ENCODE peak calls at places on chromosome 4, in four cellular contexts. O is H1, G is adrenal gland, Y is ovary. B is an unnamed sample. For H3K36me3 and H3K27me3, the result is how much of the 10 kb centered on the place peaks cover.

GRCh38 chr4:147589586-147589985 is 27.6 kb upstream of the TMEM184C start:
- DNase-seq in O (no peak), G (no peak), Y (peak), B (no peak)

GRCh38 chr4:3393171-3393570 is 48.6 kb upstream of the HGFAC start:
- DNase-seq in O (no peak), G (no peak), Y (no peak), B (no peak)

GRCh38 chr4:164116286-164116685 is 621.8 kb downstream of the TMA16 start:
- DNase-seq in O (no peak), G (no peak), Y (no peak), B (no peak)

GRCh38 chr4:13626492-13627184 is 887 bp downstream of the BOD1L1 start:
- DNase-seq in O (no peak), G (no peak), Y (no peak), B (no peak)

GRCh38 chr4:10582059-10582686 is 102.4 kb downstream of the CLNK start:
- DNase-seq in O (no peak), G (peak), Y (peak), B (peak)

GRCh38 chr4:101279377-101279871 is 67.9 kb downstream of the PPP3CA start:
- DNase-seq in O (no peak), G (peak), Y (peak), B (peak)

GRCh38 chr4:8652181-8653078 is 59.9 kb downstream of the CPZ start:
- DNase-seq in O (no peak), G (no peak), Y (peak), B (no peak)

GRCh38 chr4:3122081-3122563 is 47.6 kb downstream of the HTT start:
- DNase-seq in O (no peak), G (no peak), Y (no peak), B (no peak)

GRCh38 chr4:47135210-47135609 is 103.8 kb downstream of the GABRB1 start:
- DNase-seq in O (no peak), G (no peak), Y (no peak), B (no peak)

GRCh38 chr4:158821228-158822009 is 52.6 kb downstream of the FNIP2 start:
- DNase-seq in O (no peak), G (no peak), Y (no peak), B (no peak)

GRCh38 chr4:28462766-28463165 is 1602.1 kb downstream of the STIM2 start:
- DNase-seq in O (no peak), G (no peak), Y (no peak), B (no peak)

GRCh38 chr4:17059192-17059634 is 160.8 kb upstream of the LDB2 start:
- DNase-seq in O (no peak), G (no peak), Y (peak), B (peak)

GRCh38 chr4:15740764-15741404 is 37.2 kb upstream of the CD38 start:
- DNase-seq in O (no peak), G (no peak), Y (no peak), B (no peak)

GRCh38 chr4:42104521-42104920 is 47.9 kb downstream of the BEND4 start:
- DNase-seq in O (no peak), G (no peak), Y (no peak), B (peak)

GRCh38 chr4:152530600-152530999 is 5.3 kb downstream of the FBXW7 start:
- DNase-seq in O (no peak), G (no peak), Y (no peak), B (no peak)

GRCh38 chr4:13546374-13546854 is 2.1 kb upstream of the NKX3-2 start:
- DNase-seq in O (no peak), G (no peak), Y (no peak), B (no peak)

GRCh38 chr4:11428161-11428700 is 463 bp downstream of the HS3ST1 start:
- DNase-seq in O (no peak), G (no peak), Y (peak), B (no peak)

GRCh38 chr4:95548738-95549245 is at the start of gene UNC5C:
- DNase-seq in O (no peak), G (peak), Y (peak), B (no peak)

GRCh38 chr4:73230865-73231517 is 27.6 kb downstream of the ANKRD17 start:
- DNase-seq in O (no peak), G (no peak), Y (no peak), B (no peak)

GRCh38 chr4:165418116-165418515 is 39.3 kb downstream of the CPE start:
- DNase-seq in O (no peak), G (no peak), Y (no peak), B (no peak)

GRCh38 chr4:93810340-93810992 is 18.1 kb upstream of the ATOH1 start:
- DNase-seq in O (no peak), G (no peak), Y (peak), B (no peak)

GRCh38 chr4:105453550-105454201 is 20.2 kb downstream of the PPA2 start:
- DNase-seq in O (no peak), G (no peak), Y (no peak), B (no peak)

GRCh38 chr4:106868381-106869035 is 167.6 kb downstream of the DKK2 start:
- DNase-seq in O (no peak), G (no peak), Y (no peak), B (no peak)

GRCh38 chr4:87657525-87657924 is 7.4 kb downstream of the DMP1 start:
- DNase-seq in O (no peak), G (no peak), Y (no peak), B (no peak)

GRCh38 chr4:5206391-5206790 is 155.1 kb downstream of the STK32B start:
- DNase-seq in O (no peak), G (no peak), Y (no peak), B (peak)

GRCh38 chr4:77579406-77580076 is 26.1 kb upstream of the CXCL13 start:
- DNase-seq in O (no peak), G (no peak), Y (no peak), B (peak)

GRCh38 chr4:122003335-122003734 is 51.5 kb upstream of the TRPC3 start:
- DNase-seq in O (peak), G (peak), Y (no peak), B (no peak)

GRCh38 chr4:125003840-125004239 is 291.3 kb upstream of the ANKRD50 start:
- DNase-seq in O (no peak), G (no peak), Y (no peak), B (no peak)

GRCh38 chr4:52036875-52037274 is 1.2 kb downstream of the SGCB start:
- DNase-seq in O (no peak), G (no peak), Y (no peak), B (no peak)
- H3K4me3 ChIP-seq in O (peak), G (no peak), Y (peak), B (peak)

GRCh38 chr4:119233750-119234149 is 21.2 kb downstream of the USP53 start:
- DNase-seq in O (no peak), G (no peak), Y (no peak), B (peak)

GRCh38 chr4:119230288-119230687 is 17.8 kb downstream of the USP53 start:
- DNase-seq in O (no peak), G (no peak), Y (no peak), B (no peak)

GRCh38 chr4:119228406-119228805 is 15.9 kb downstream of the USP53 start:
- DNase-seq in O (no peak), G (no peak), Y (no peak), B (no peak)

GRCh38 chr4:119232286-119232685 is 19.8 kb downstream of the USP53 start:
- DNase-seq in O (no peak), G (no peak), Y (no peak), B (no peak)

DNA sequence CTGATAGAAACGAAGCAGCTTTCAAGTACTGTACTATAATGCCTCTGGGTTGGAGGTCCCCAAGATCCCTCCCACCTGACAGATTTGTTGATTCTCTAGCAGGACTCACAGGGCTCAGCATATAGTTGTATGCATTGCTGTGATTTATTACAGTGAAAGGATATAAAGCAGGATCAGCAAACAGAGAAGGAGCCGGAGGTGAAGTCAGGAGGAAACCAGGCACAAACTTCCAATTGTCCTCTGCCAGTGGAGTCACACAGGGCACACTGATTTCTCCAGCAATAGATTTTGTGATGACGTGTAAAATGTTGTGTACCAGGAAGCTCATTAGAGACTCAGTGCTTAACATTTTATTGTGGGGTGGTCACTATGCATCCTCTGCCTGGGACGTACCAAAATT is 19.0 kb downstream of the USP53 start:
- DNase-seq in O (no peak), G (no peak), Y (no peak), B (no peak)
- H3K36me3 ChIP-seq in O (under half), G (under half), Y (under half), B (under half)

GRCh38 chr4:57668621-57669020 is 558.4 kb upstream of the IGFBP7 start:
- DNase-seq in O (no peak), G (no peak), Y (no peak), B (no peak)
- H3K27me3 ChIP-seq in O (under half), G (under half), Y (under half), B (under half)

DNA sequence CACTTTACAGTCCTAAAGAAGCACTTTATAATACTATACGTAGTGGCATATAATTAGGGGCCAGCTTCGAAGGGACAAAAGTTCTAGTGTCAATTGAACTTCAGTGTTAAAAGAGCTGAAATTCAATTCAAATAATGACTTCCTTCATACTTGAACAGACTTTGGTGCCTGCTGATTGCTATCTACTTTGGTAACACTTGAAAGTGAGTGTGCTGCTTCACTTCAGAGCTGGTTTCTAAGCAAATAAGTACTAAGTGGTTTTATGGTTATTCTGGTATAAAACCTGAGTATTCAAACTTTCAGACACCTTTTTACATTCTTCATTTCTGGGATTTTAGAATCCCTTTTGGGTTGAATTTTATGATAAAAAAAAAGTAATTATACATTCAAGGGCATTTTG is 107.0 kb downstream of the SLC4A4 start:
- DNase-seq in O (no peak), G (no peak), Y (no peak), B (no peak)
- H3K4me3 ChIP-seq in O (no peak), G (no peak), Y (no peak), B (no peak)

B was measured in MG63.